ENCODE peak calls at places on chromosomes 7 and 10, in five cellular contexts. C, J, I, E and K are unnamed samples.

GRCh38 chr7:19442016-19442785 is 266.6 kb downstream of the POLR1F start:
- DNase-seq in I (peak), E (peak), J (no peak), C (no peak), K (no peak)

GRCh38 chr10:2054728-2055127 is 317.4 kb upstream of the ADARB2 start:
- DNase-seq in I (no peak), E (no peak), C (no peak), J (no peak), K (no peak)

GRCh38 chr7:106730021-106730420 is 69.1 kb upstream of the CCDC71L start:
- DNase-seq in J (no peak), C (no peak), I (no peak), E (peak), K (no peak)

GRCh38 chr10:100998183-100998990 is 1.2 kb upstream of the LZTS2 start:
- DNase-seq in I (peak), E (peak), J (peak), C (peak), K (no peak)

GRCh38 chr10:132437511-132437910 is 40.5 kb downstream of the PWWP2B start:
- DNase-seq in C (no peak), J (peak), I (no peak), E (no peak), K (no peak)

GRCh38 chr7:95725170-95725569 is 47.2 kb upstream of the DYNC1I1 start:
- DNase-seq in J (no peak), I (no peak), C (no peak), E (no peak), K (no peak)

GRCh38 chr10:1070939-1071338 is 14.8 kb downstream of the WDR37 start:
- DNase-seq in I (no peak), C (no peak), J (no peak), E (peak), K (no peak)

GRCh38 chr7:114085592-114086490 is 167.0 kb upstream of the PPP1R3A start:
- DNase-seq in I (peak), J (peak), C (peak), E (peak), K (peak)

GRCh38 chr7:5349437-5350173 is 66.9 kb downstream of the SLC29A4 start:
- DNase-seq in J (no peak), C (no peak), I (no peak), E (no peak), K (no peak)

GRCh38 chr10:110610308-110610774 is 33.8 kb upstream of the RBM20 start:
- DNase-seq in C (peak), E (peak), J (no peak), I (no peak), K (peak)

GRCh38 chr7:80781561-80781979 is 137.3 kb downstream of the SEMA3C start:
- DNase-seq in J (no peak), I (peak), E (peak), C (no peak), K (peak)

GRCh38 chr10:114142018-114142417 is 32.0 kb downstream of the CCDC186 start:
- DNase-seq in I (no peak), E (peak), C (no peak), J (no peak), K (no peak)

GRCh38 chr7:55591282-55591931 is 19.1 kb upstream of the VOPP1 start:
- DNase-seq in E (no peak), C (no peak), J (no peak), I (no peak), K (no peak)

GRCh38 chr10:92290076-92290836 is 622 bp downstream of the CPEB3 start:
- DNase-seq in J (no peak), C (peak), I (no peak), E (peak), K (no peak)

GRCh38 chr10:11017575-11018425 is at the start of gene CELF2:
- DNase-seq in E (peak), J (peak), I (no peak), C (peak), K (no peak)

GRCh38 chr7:139482662-139483466 is 609 bp downstream of the KLRG2 start:
- DNase-seq in J (no peak), E (peak), I (no peak), C (peak), K (no peak)

GRCh38 chr7:142626420-142627035 is 122.7 kb upstream of the PRSS1 start:
- DNase-seq in E (peak), C (peak), I (no peak), J (no peak), K (no peak)

GRCh38 chr10:110746254-110746826 is 102.2 kb downstream of the RBM20 start:
- DNase-seq in C (peak), J (no peak), I (no peak), E (peak), K (no peak)

GRCh38 chr7:105656922-105657521 is 75.7 kb upstream of the EFCAB10 start:
- DNase-seq in E (peak), J (no peak), I (no peak), C (peak), K (no peak)

GRCh38 chr10:76122056-76122455 is 690.6 kb downstream of the LRMDA start:
- DNase-seq in E (no peak), J (no peak), C (no peak), I (no peak), K (no peak)

GRCh38 chr7:44973610-44974401 is 5.0 kb downstream of the MYO1G start:
- DNase-seq in J (no peak), I (no peak), C (peak), E (peak), K (no peak)

GRCh38 chr7:132419538-132419937 is 156.7 kb downstream of the PLXNA4 start:
- DNase-seq in E (no peak), J (no peak), C (no peak), I (no peak), K (no peak)

GRCh38 chr7:108818742-108819141 is 249.1 kb downstream of the DNAJB9 start:
- DNase-seq in C (no peak), E (no peak), J (no peak), I (no peak), K (no peak)

GRCh38 chr10:76882245-76882644 is 755.4 kb downstream of the KCNMA1 start:
- DNase-seq in J (no peak), I (no peak), E (no peak), C (no peak), K (no peak)

GRCh38 chr10:13740416-13740815 is 153.7 kb downstream of the PRPF18 start:
- DNase-seq in J (no peak), E (no peak), I (no peak), C (no peak), K (no peak)

GRCh38 chr10:129934196-129934925 is 29.7 kb downstream of the EBF3 start:
- DNase-seq in C (no peak), I (no peak), J (peak), E (no peak), K (no peak)

GRCh38 chr10:6953131-6953834 is 373.2 kb upstream of the PRKCQ start:
- DNase-seq in C (no peak), I (no peak), E (no peak), J (no peak), K (no peak)

GRCh38 chr7:22445140-22445722 is 54.8 kb downstream of the STEAP1B start:
- DNase-seq in I (no peak), C (peak), J (peak), E (peak), K (no peak)

GRCh38 chr10:30036341-30036740 is 23.0 kb downstream of the JCAD start:
- DNase-seq in I (no peak), J (no peak), E (no peak), C (no peak), K (no peak)

GRCh38 chr7:42883950-42884349 is 27.9 kb downstream of the C7orf25 start:
- DNase-seq in C (no peak), J (no peak), I (peak), E (peak), K (peak)

GRCh38 chr7:147547252-147547897 is 1043.2 kb upstream of the C7orf33 start:
- DNase-seq in E (peak), I (no peak), J (no peak), C (peak), K (no peak)

GRCh38 chr10:62858364-62858763 is 42.2 kb upstream of the EGR2 start:
- DNase-seq in I (no peak), C (no peak), E (no peak), J (no peak), K (no peak)

GRCh38 chr7:134842901-134843300 is 63.5 kb downstream of the CALD1 start:
- DNase-seq in I (no peak), C (no peak), J (no peak), E (no peak), K (no peak)

GRCh38 chr7:92331508-92331907 is 85.7 kb downstream of the ANKIB1 start:
- DNase-seq in C (no peak), E (no peak), J (no peak), I (no peak), K (no peak)

GRCh38 chr7:42972703-42973500 is 40.7 kb downstream of the MRPL32 start:
- DNase-seq in E (peak), C (peak), J (no peak), I (peak), K (peak)

DNA sequence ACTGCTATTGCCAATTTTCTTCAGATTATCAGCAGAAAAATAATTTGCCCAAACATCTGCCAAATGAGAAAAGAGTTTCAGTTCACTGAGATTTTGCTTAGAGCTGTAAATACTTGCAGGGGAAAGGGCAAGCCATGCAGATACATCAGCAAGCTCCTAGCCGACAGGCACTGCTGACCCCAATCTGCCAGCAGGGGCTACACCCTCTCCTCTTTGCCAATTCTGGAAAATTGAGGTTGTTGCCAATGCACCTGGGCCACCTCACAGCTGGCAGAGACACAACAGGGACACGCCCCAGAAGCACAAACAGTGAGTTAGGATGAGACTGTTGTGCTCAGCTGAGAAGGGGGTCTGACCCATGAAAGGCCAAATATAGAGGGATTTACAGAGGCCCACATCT is 129.5 kb upstream of the MYO3A start:
- DNase-seq in E (no peak), J (no peak), I (no peak), C (no peak), K (no peak)
- TF ChIP-seq CTCF in E (no peak), J (no peak), I (no peak), C (no peak), K (no peak)

GRCh38 chr10:117242463-117242832 is 1.5 kb downstream of the SLC18A2 start:
- DNase-seq in C (no peak), E (no peak), I (no peak), J (no peak), K (no peak)

GRCh38 chr10:117239031-117239430 is 1.9 kb upstream of the SLC18A2 start:
- DNase-seq in J (no peak), E (no peak), I (no peak), C (no peak), K (no peak)

GRCh38 chr10:117240105-117240729 is 697 bp upstream of the SLC18A2 start:
- DNase-seq in I (no peak), C (no peak), J (no peak), E (no peak), K (no peak)

GRCh38 chr10:117240730-117241529 is at the start of gene SLC18A2:
- DNase-seq in I (no peak), J (no peak), C (no peak), E (no peak), K (no peak)

GRCh38 chr10:117241541-117242462 is 888 bp downstream of the SLC18A2 start:
- DNase-seq in J (no peak), I (no peak), C (no peak), E (peak), K (no peak)
- H3K4me3 ChIP-seq in J (no peak), I (no peak), C (no peak), E (no peak), K (peak)

GRCh38 chr10:125629758-125630376 is 53.1 kb downstream of the TEX36 start:
- DNase-seq in I (no peak), C (no peak), J (no peak), E (peak), K (peak)
- TF ChIP-seq CTCF in I (peak), C (peak), J (no peak), E (peak), K (peak)

GRCh38 chr10:52780391-52781155 is 8.0 kb upstream of the MBL2 start:
- DNase-seq in C (no peak), J (no peak), I (no peak), E (no peak), K (no peak)

GRCh38 chr10:52777414-52777813 is 4.8 kb upstream of the MBL2 start:
- DNase-seq in I (no peak), J (no peak), C (no peak), E (no peak), K (no peak)

GRCh38 chr10:52779541-52780390 is 7.2 kb upstream of the MBL2 start:
- DNase-seq in J (no peak), E (peak), C (peak), I (no peak), K (no peak)

GRCh38 chr10:52776471-52776903 is 3.9 kb upstream of the MBL2 start:
- DNase-seq in J (no peak), I (no peak), E (no peak), C (no peak), K (no peak)

DNA sequence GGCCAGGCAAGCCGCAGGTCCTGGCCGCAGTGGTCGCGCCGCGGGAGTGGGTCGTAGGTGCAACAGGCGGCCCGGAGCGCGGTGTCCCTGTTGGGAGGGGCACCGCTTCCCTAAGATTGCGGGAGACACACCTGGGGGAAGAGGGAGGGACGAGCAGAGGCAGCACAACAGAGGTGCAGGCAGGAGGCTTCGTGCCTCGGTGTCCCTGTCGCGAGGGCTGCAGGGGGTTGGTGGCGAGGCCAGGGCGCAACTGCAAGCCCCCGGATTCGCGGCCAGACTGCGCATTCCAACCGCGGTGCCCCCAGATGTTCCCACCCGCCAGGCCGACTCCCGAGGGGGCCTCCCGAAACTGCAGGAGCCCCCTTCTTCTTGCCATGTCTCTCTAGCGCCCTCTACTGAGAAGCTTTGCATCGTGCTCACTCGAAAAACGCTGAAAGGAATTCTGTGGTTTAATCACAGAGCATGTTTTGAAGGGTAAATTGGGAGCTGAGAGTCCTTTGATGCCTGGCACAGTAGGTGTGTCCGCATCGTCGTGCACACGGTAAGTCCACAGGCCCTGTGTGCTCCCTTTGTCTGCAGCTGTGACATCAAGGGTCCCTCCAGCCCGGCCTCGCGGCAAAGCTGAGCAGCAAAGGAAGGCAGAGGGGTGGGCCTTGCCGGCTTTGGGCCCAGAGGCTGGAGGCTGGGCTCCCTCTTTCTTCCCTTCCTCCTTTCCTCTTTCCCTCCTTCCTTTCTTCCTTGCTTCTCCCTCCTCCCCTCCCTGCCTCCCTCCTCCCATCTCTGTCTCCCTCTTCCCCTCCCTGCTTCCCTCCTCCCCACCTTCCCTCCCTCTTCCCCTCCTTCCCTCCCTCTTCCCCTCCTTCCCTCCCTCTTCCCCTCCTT is 6.2 kb upstream of the MBL2 start:
- DNase-seq in C (no peak), J (no peak), E (peak), I (no peak), K (no peak)
- H3K4me3 ChIP-seq in C (no peak), J (no peak), E (no peak), I (no peak), K (no peak)

DNA sequence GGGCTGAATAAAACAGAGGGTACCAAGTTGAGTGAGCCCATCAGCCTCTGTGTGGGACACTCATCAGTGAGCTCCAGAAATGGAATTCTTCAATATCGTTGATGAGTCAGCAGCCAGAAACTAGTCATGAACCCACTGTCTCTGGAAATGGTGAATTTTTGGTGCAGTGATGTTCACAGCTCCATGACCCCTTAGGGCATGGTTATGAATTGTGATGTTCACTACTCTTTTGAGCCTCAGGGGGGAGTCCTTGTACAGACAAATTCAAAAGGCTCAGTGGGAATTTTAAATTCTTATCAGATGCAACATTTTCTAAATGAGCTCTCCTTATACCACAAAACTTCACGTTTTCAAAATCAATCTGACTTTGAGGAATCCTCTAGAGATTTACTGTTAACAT is 335.7 kb downstream of the PHTF2 start:
- DNase-seq in C (no peak), I (no peak), J (no peak), E (peak), K (no peak)
- TF ChIP-seq CTCF in C (peak), I (peak), J (no peak), E (peak), K (peak)

DNA sequence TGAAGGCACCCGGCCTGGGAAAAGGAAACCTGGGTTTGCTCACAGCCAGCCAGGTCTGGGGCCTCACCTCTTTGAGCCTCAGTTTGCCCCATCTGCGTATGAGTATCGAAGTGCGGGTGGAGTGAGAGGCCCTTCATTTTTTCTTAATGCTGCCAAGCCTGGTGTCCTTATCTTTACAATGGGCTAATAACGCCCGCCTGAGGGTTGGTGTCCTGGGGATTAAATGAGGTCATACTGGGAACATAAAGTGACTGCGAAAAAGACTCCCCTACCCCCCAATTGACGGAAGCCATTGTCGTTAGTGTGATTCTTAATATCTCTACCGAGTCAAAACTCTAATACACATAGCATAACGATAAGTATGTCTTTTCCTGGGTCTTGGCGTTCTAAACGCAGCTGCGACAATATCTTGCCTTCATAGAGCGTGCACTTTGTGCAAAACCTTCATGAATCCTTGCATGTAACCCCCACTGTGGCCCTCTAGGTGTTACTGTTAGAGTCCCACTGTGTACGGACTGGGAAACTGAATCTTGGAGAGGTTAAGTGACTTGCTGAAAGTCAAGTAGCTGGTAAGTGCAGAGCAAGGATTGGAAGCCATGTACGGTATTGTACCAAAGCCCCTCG is 11.4 kb upstream of the GRB10 start:
- DNase-seq in E (no peak), C (no peak), I (no peak), J (no peak), K (no peak)
- H3K4me3 ChIP-seq in E (peak), C (peak), I (peak), J (no peak), K (peak)

GRCh38 chr7:3439333-3440030 is 138.4 kb downstream of the SDK1 start:
- DNase-seq in J (no peak), I (peak), E (peak), C (no peak), K (peak)
- TF ChIP-seq CTCF in J (no peak), I (no peak), E (no peak), C (no peak), K (peak)

DNA sequence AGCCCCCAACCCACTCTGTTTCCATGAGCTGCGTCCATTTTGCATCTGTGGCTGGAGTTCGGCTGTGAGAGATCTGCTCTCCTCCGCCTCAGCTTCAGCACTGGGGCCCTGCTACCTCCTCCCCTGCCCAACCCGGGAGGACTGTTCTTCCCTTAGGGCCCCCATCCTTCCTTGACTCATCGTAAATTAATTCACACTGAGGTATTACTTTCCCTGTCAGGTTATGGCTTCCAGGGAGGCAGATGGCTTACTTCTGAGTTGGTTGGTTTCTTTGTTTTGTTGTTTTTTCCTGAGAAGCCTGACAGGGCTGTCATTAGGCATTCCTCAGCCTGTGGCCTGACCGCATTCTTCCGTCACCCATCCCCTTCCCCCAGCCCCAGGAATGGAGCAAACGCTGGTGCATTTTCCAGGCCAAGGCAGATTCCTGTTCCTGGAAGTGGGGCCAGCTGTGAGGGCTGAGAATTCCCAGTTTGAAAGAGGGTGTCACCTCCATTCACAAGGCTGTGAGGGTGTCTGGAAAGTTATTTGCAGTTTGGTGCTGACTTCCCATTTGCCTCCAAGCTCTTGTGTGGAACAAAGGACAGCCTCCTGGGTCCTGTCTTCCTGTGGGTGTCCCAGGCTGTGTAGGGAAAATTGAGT is 11.6 kb downstream of the CPA5 start:
- DNase-seq in E (peak), J (no peak), C (peak), I (peak), K (peak)
- H3K4me3 ChIP-seq in E (no peak), J (no peak), C (no peak), I (no peak), K (no peak)